ENCODE peak calls at places on chromosomes 4 and X, in nine cellular contexts. R is lower leg skin, Y is gastrocnemius medialis, P is GM13976, Q is mammary epithelial cell, F is GM12864, B is AG10803, O is GM23338, V is H9. Z is an unnamed sample.

GRCh38 chr4:1008840-1009646 is 2.4 kb upstream of the FGFRL1 start:
- DNase-seq in P (no peak), R (no peak), B (no peak), O (peak), F (no peak), Q (peak), V (peak), Y (peak), Z (peak)

GRCh38 chrX:13791559-13791958 is 25.3 kb downstream of the GPM6B start:
- DNase-seq in P (no peak), B (no peak), Y (no peak), Q (peak), V (no peak), R (no peak), O (no peak), F (no peak), Z (no peak)

GRCh38 chrX:153827903-153828302 is 2.4 kb downstream of the PDZD4 start:
- DNase-seq in O (no peak), P (peak), B (no peak), Y (no peak), V (no peak), F (no peak), Q (no peak), R (no peak), Z (no peak)

GRCh38 chr4:166422475-166422874 is 549.4 kb downstream of the TLL1 start:
- DNase-seq in V (no peak), B (peak), F (no peak), Q (peak), R (no peak), Y (no peak), O (no peak), P (no peak), Z (no peak)

GRCh38 chr4:81913427-81913878 is 441.7 kb upstream of the RASGEF1B start:
- DNase-seq in F (peak), Q (peak), B (peak), P (peak), R (no peak), O (peak), Y (no peak), V (peak), Z (peak)

GRCh38 chrX:31036895-31037294 is 34.9 kb downstream of the FTHL17 start:
- DNase-seq in Q (peak), F (no peak), P (peak), V (peak), R (no peak), B (peak), O (peak), Y (peak), Z (no peak)

GRCh38 chr4:140944539-140944938 is 188.4 kb upstream of the TBC1D9 start:
- DNase-seq in F (no peak), O (no peak), R (no peak), B (peak), Q (no peak), Y (no peak), V (no peak), P (no peak), Z (no peak)

GRCh38 chr4:11427201-11427996 is 1.3 kb downstream of the HS3ST1 start:
- DNase-seq in R (no peak), F (no peak), V (peak), Y (no peak), B (no peak), P (peak), Q (peak), O (peak), Z (no peak)

GRCh38 chr4:41160010-41160789 is 54.1 kb downstream of the APBB2 start:
- DNase-seq in V (peak), F (no peak), Y (no peak), R (no peak), Q (peak), O (no peak), B (peak), P (no peak), Z (no peak)

GRCh38 chr4:121709766-121710405 is 13.1 kb upstream of the ANXA5 start:
- DNase-seq in B (no peak), Y (no peak), R (no peak), O (no peak), V (no peak), Q (no peak), F (no peak), P (no peak), Z (no peak)

GRCh38 chr4:153969542-153969941 is 180.7 kb upstream of the SFRP2 start:
- DNase-seq in V (no peak), Y (no peak), O (no peak), B (peak), F (no peak), Q (no peak), P (no peak), R (no peak), Z (no peak)

GRCh38 chr4:119068529-119068962 is 67.1 kb upstream of the MYOZ2 start:
- DNase-seq in B (no peak), Q (peak), P (no peak), R (no peak), Y (no peak), O (peak), V (no peak), F (no peak), Z (no peak)

GRCh38 chrX:140766024-140766611 is 56.6 kb downstream of the LINC00632 start:
- DNase-seq in R (no peak), B (peak), F (no peak), O (peak), Q (peak), P (peak), Y (no peak), V (peak), Z (peak)

GRCh38 chrX:1213971-1214370 is 1.5 kb upstream of the CRLF2 start:
- DNase-seq in B (no peak), P (no peak), O (no peak), Q (no peak), Y (no peak), F (no peak), V (no peak), R (peak), Z (no peak)

GRCh38 chr4:152360045-152360410 is 175.9 kb downstream of the FBXW7 start:
- DNase-seq in P (peak), O (no peak), F (no peak), V (no peak), Y (no peak), R (no peak), Q (no peak), B (peak), Z (no peak)

GRCh38 chr4:122890142-122890769 is 32.1 kb downstream of the NUDT6 start:
- DNase-seq in R (no peak), F (no peak), V (no peak), Y (no peak), Q (no peak), B (no peak), O (no peak), P (no peak), Z (no peak)

GRCh38 chr4:6250235-6250983 is 19.2 kb upstream of the WFS1 start:
- DNase-seq in R (no peak), V (peak), Q (peak), P (peak), Y (no peak), B (peak), F (peak), O (peak), Z (no peak)

GRCh38 chr4:40340034-40340433 is 4.9 kb downstream of the CHRNA9 start:
- DNase-seq in P (no peak), Q (peak), Y (no peak), O (no peak), B (peak), F (no peak), V (no peak), R (no peak), Z (no peak)

GRCh38 chr4:170011921-170012628 is 14.1 kb downstream of the MFAP3L start:
- DNase-seq in Q (no peak), V (no peak), Y (peak), B (no peak), R (no peak), O (no peak), P (no peak), F (no peak), Z (no peak)

GRCh38 chr4:61211781-61212180 is 11.7 kb downstream of the ADGRL3 start:
- DNase-seq in Q (no peak), F (no peak), R (no peak), B (no peak), O (no peak), V (no peak), P (no peak), Y (no peak), Z (no peak)

GRCh38 chr4:15702941-15703403 is at the start of gene BST1:
- DNase-seq in B (peak), O (peak), Y (peak), Q (peak), F (no peak), P (peak), V (peak), R (peak), Z (peak)

GRCh38 chrX:9562851-9563250 is 98.0 kb downstream of the TBL1X start:
- DNase-seq in B (peak), O (no peak), Y (peak), P (no peak), F (no peak), R (peak), V (no peak), Q (peak), Z (no peak)

GRCh38 chr4:165379662-165380061 is 854 bp downstream of the CPE start:
- DNase-seq in F (no peak), O (peak), V (peak), R (peak), B (no peak), Y (peak), P (no peak), Q (no peak), Z (no peak)

GRCh38 chr4:2647403-2648158 is 108.6 kb downstream of the TNIP2 start:
- DNase-seq in Y (peak), V (no peak), F (no peak), B (no peak), O (no peak), R (peak), Q (no peak), P (no peak), Z (peak)

GRCh38 chr4:173202395-173202794 is 33.8 kb downstream of the GALNT7 start:
- DNase-seq in F (no peak), P (no peak), B (no peak), O (no peak), Y (no peak), R (no peak), V (no peak), Q (no peak), Z (no peak)
- TF ChIP-seq CTCF in F (no peak), P (no peak), B (no peak), O (no peak), Y (no peak), R (no peak), V (no peak), Q (no peak), Z (no peak)

GRCh38 chrX:47648376-47648775 is 2.0 kb downstream of the ELK1 start:
- DNase-seq in R (no peak), V (no peak), B (no peak), F (no peak), Y (no peak), Q (no peak), O (no peak), P (no peak), Z (no peak)

GRCh38 chrX:47644557-47645091 is 5.7 kb downstream of the ELK1 start:
- DNase-seq in F (no peak), P (no peak), B (peak), V (peak), R (no peak), Q (peak), Y (no peak), O (peak), Z (no peak)

GRCh38 chrX:47646636-47647035 is 3.7 kb downstream of the ELK1 start:
- DNase-seq in Q (no peak), B (no peak), V (no peak), Y (no peak), P (no peak), O (no peak), F (no peak), R (no peak), Z (no peak)

GRCh38 chrX:47645530-47645929 is 4.8 kb downstream of the ELK1 start:
- DNase-seq in R (no peak), Y (no peak), B (no peak), Q (peak), V (no peak), F (no peak), P (no peak), O (no peak), Z (no peak)

DNA sequence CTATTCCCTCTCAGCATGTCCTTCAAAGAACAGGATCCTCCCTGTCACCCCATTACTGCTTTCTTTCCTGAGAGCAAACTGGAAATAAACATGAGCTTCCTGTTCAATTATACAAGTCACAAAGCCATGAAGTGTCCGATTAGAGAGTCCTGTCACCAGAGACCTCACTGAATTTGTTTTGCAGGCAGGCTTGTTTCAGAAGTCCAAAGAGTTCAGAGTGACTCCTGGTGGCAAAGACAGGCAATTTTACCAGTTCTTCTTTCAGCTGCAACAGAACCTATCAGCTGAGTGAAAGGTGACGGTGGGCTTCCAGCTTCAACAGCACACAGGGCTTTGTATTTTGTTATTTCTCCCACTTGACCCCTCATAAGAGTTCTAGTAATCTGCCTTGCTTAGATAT is 6.4 kb downstream of the ELK1 start:
- DNase-seq in P (no peak), V (no peak), O (no peak), F (no peak), B (peak), Y (no peak), Q (no peak), R (no peak), Z (no peak)
- TF ChIP-seq CTCF in P (peak), V (peak), O (peak), F (peak), B (peak), Y (no peak), Q (peak), R (no peak), Z (no peak)

GRCh38 chrX:124211312-124211942 is 121.0 kb upstream of the TEX13D start:
- DNase-seq in Y (no peak), R (no peak), P (no peak), V (no peak), B (peak), F (no peak), O (peak), Q (peak), Z (no peak)
- TF ChIP-seq CTCF in Y (peak), R (no peak), P (peak), V (peak), B (peak), F (peak), O (peak), Q (peak), Z (peak)

GRCh38 chr4:83436680-83437079 is 18.9 kb downstream of the HELQ start:
- DNase-seq in Q (no peak), V (no peak), O (peak), R (no peak), F (no peak), B (no peak), P (no peak), Y (no peak), Z (no peak)
- TF ChIP-seq CTCF in Q (no peak), V (peak), O (no peak), R (no peak), F (no peak), B (no peak), P (no peak), Y (no peak), Z (no peak)

Z was measured in CD8-positive, alpha-beta T cell.